ENCODE peak calls at places on chromosomes 12 and 14, in ten cellular contexts. U, X, C, A, S, V, H, P, N and M are unnamed samples.
A peak's percentile ranks its signal among the peaks of the same experiment; 100 is the strongest.

GRCh38 chr14:75232597-75232996 is 46.0 kb upstream of the FOS start:
- DNase-seq in P (no peak), U (no peak), C (no peak), H (peak; percentile 38), X (no peak), A (peak; percentile 47), V (no peak), N (peak; percentile 80), S (peak; percentile 38), M (no peak)

GRCh38 chr12:131948166-131948712 is 1.5 kb upstream of the EP400 start:
- DNase-seq in N (no peak), X (peak; percentile 16), V (no peak), C (no peak), P (no peak), H (no peak), S (no peak), A (no peak), U (no peak), M (no peak)

GRCh38 chr14:61551419-61551818 is 143.9 kb upstream of the HIF1A start:
- DNase-seq in N (no peak), A (no peak), U (no peak), V (no peak), C (no peak), X (no peak), P (no peak), S (no peak), H (no peak), M (no peak)

GRCh38 chr12:2267624-2268477 is 215.1 kb downstream of the CACNA1C start:
- DNase-seq in C (no peak), U (no peak), P (no peak), A (no peak), V (no peak), N (no peak), S (no peak), H (no peak), X (no peak), M (no peak)

GRCh38 chr12:53530056-53530455 is 22.8 kb upstream of the NPFF start:
- DNase-seq in U (no peak), V (no peak), C (no peak), H (no peak), S (no peak), P (no peak), A (no peak), N (no peak), X (no peak), M (no peak)

GRCh38 chr14:60222820-60223219 is 26.2 kb upstream of the PPM1A start:
- DNase-seq in S (no peak), U (no peak), P (no peak), C (no peak), A (no peak), N (no peak), X (no peak), V (no peak), H (no peak), M (no peak)

GRCh38 chr12:49098035-49098451 is 3.4 kb upstream of the DHH start:
- DNase-seq in H (peak; percentile 55), U (peak; percentile 54), X (no peak), P (peak; percentile 56), V (peak; percentile 41), A (peak; percentile 68), C (peak; percentile 69), N (peak; percentile 63), S (peak; percentile 58), M (peak; percentile 78)

GRCh38 chr12:19836056-19836455 is 396.8 kb downstream of the AEBP2 start:
- DNase-seq in V (no peak), S (no peak), U (no peak), A (no peak), N (no peak), C (no peak), P (no peak), H (no peak), X (no peak), M (no peak)

GRCh38 chr14:51552768-51553426 is 98.8 kb upstream of the FRMD6 start:
- DNase-seq in S (no peak), V (no peak), N (no peak), C (no peak), P (no peak), A (no peak), X (peak; percentile 85), U (no peak), H (no peak), M (no peak)

GRCh38 chr12:113088971-113089756 is 32.6 kb downstream of the DTX1 start:
- DNase-seq in S (peak; percentile 25), A (peak; percentile 52), U (peak; percentile 28), N (no peak), H (peak; percentile 17), C (peak; percentile 58), X (no peak), P (peak; percentile 41), V (no peak), M (peak; percentile 78)